ENCODE peak calls at places on chromosomes 6 and 20, in eight cellular contexts. Z is transverse colon, S is breast epithelium, O is GM12891, D is stomach, U is sigmoid colon, Q is HepG2, P is GM12892. C is an unnamed sample.
A peak's percentile ranks its signal among the peaks of the same experiment; 100 is the strongest.

GRCh38 chr6:111687652-111688051 is 82.0 kb upstream of the TRAF3IP2 start:
- DNase-seq in Z (peak; percentile 34), S (no peak), O (no peak), D (no peak), U (no peak), Q (no peak), P (no peak), C (no peak)

GRCh38 chr6:152356659-152357058 is 280.5 kb downstream of the SYNE1 start:
- DNase-seq in Z (no peak), S (no peak), O (peak; percentile 15), D (no peak), U (no peak), Q (peak; percentile 63), P (no peak), C (no peak)

GRCh38 chr6:113825776-113826175 is 31.4 kb upstream of the MARCKS start:
- DNase-seq in Z (peak; percentile 77), S (peak; percentile 89), O (no peak), D (peak; percentile 90), U (peak; percentile 94), Q (no peak), P (no peak), C (no peak)

GRCh38 chr20:53738945-53739798 is 145.5 kb upstream of the ZNF217 start:
- DNase-seq in Z (no peak), S (no peak), O (no peak), D (no peak), U (no peak), Q (no peak), P (no peak), C (no peak)

GRCh38 chr6:156016186-156016976 is 560.7 kb upstream of the NOX3 start:
- DNase-seq in Z (no peak), S (no peak), O (no peak), D (no peak), U (no peak), Q (no peak), P (no peak), C (no peak)

GRCh38 chr20:10129749-10130148 is 88.9 kb upstream of the SNAP25 start:
- DNase-seq in Z (no peak), S (no peak), O (no peak), D (no peak), U (no peak), Q (no peak), P (no peak), C (no peak)

GRCh38 chr6:161139766-161140553 is 133.9 kb downstream of the AGPAT4 start:
- DNase-seq in Z (peak; percentile 72), S (no peak), O (no peak), D (peak; percentile 53), U (peak; percentile 78), Q (no peak), P (no peak), C (peak; percentile 90)

GRCh38 chr6:20033697-20034407 is 178.4 kb downstream of the MBOAT1 start:
- DNase-seq in Z (no peak), S (no peak), O (no peak), D (no peak), U (no peak), Q (no peak), P (no peak), C (no peak)

GRCh38 chr6:7247179-7247456 is 65.9 kb downstream of the SSR1 start:
- DNase-seq in Z (no peak), S (no peak), O (no peak), D (no peak), U (no peak), Q (no peak), P (no peak), C (no peak)

GRCh38 chr20:43691928-43692524 is 25.1 kb downstream of the MYBL2 start:
- DNase-seq in Z (peak; percentile 79), S (no peak), O (peak; percentile 57), D (peak; percentile 58), U (no peak), Q (peak; percentile 72), P (peak; percentile 59), C (no peak)

GRCh38 chr6:8322659-8323058 is 112.7 kb downstream of the SLC35B3 start:
- DNase-seq in Z (no peak), S (no peak), O (no peak), D (no peak), U (no peak), Q (no peak), P (no peak), C (no peak)

GRCh38 chr6:37838209-37838921 is 18.8 kb downstream of the ZFAND3 start:
- DNase-seq in Z (no peak), S (no peak), O (no peak), D (no peak), U (no peak), Q (no peak), P (no peak), C (no peak)

GRCh38 chr6:159020011-159020410 is 20.0 kb upstream of the RSPH3 start:
- DNase-seq in Z (no peak), S (no peak), O (no peak), D (no peak), U (no peak), Q (no peak), P (no peak), C (no peak)

GRCh38 chr20:57656821-57657536 is 36.8 kb upstream of the ZBP1 start:
- DNase-seq in Z (no peak), S (no peak), O (no peak), D (peak; percentile 19), U (peak; percentile 60), Q (no peak), P (peak; percentile 21), C (peak; percentile 86)

GRCh38 chr20:62489186-62489939 is 13.6 kb upstream of the GATA5 start:
- DNase-seq in Z (peak; percentile 26), S (no peak), O (no peak), D (no peak), U (no peak), Q (no peak), P (no peak), C (no peak)

GRCh38 chr6:131400054-131400781 is 172.8 kb upstream of the ARG1 start:
- DNase-seq in Z (no peak), S (no peak), O (no peak), D (no peak), U (no peak), Q (peak; percentile 21), P (no peak), C (no peak)

DNA sequence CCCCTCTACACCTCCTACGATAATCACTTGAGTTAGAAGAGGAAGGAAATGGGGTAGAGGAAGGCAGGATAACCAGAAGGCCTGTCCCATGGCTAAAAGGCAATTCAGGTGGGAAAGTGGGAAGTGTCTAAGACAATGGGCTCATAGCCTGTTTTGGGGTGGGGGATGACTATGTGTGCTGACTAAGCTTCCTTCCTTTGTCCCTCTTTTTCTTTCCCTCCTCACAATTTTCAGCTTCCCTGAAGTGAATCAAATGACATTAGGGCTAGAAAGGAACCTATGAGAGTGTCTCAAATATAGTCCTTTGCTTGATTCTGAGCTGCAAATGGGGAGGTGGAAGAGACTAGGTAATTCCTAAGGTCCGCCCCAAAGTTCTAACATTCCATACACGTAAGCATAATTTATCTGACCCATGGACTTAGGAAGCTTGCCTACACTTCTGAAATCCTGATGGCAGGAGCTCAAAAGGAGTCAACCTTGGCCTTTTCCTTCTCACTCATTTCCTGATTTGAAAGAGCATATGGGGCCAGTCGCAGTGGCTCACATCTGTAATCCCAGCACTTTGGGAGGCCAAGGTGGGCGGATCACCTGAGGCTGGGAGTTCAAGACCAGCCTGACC is 24.2 kb downstream of the EDEM2 start:
- DNase-seq in Z (no peak), S (no peak), O (no peak), D (no peak), U (no peak), Q (no peak), P (no peak), C (no peak)
- TF ChIP-seq POLR2AphosphoS5 in Z (no peak), S (no peak), O (no peak), D (no peak), U (no peak), Q (no peak), P (no peak), C (no peak)

GRCh38 chr6:105817370-105817769 is 268.8 kb upstream of the PRDM1 start:
- DNase-seq in Z (no peak), S (no peak), O (no peak), D (no peak), U (no peak), Q (no peak), P (no peak), C (no peak)

GRCh38 chr6:105814745-105815536 is 271.2 kb upstream of the PRDM1 start:
- DNase-seq in Z (no peak), S (no peak), O (no peak), D (no peak), U (no peak), Q (no peak), P (no peak), C (no peak)

GRCh38 chr6:105817961-105818360 is 268.2 kb upstream of the PRDM1 start:
- DNase-seq in Z (no peak), S (no peak), O (no peak), D (no peak), U (no peak), Q (no peak), P (no peak), C (no peak)

GRCh38 chr6:105816875-105817274 is 269.3 kb upstream of the PRDM1 start:
- DNase-seq in Z (no peak), S (no peak), O (no peak), D (no peak), U (no peak), Q (no peak), P (no peak), C (no peak)

GRCh38 chr6:105815657-105816555 is 270.2 kb upstream of the PRDM1 start:
- DNase-seq in Z (no peak), S (no peak), O (no peak), D (no peak), U (no peak), Q (no peak), P (no peak), C (no peak)
- TF ChIP-seq POLR2A in Z (no peak), S (no peak), O (no peak), D (no peak), U (no peak), Q (no peak), P (no peak), C (no peak)

GRCh38 chr6:89145962-89146747 is at the start of gene PM20D2:
- DNase-seq in Z (peak; percentile 77), S (no peak), O (peak; percentile 73), D (peak; percentile 68), U (peak; percentile 83), Q (peak; percentile 58), P (peak; percentile 70), C (no peak)
- TF ChIP-seq POLR2AphosphoS5 in Z (peak; percentile 48), S (peak; percentile 13), O (no peak), D (peak; percentile 55), U (peak; percentile 80), Q (peak; percentile 68), P (peak; percentile 34), C (peak; percentile 81)

GRCh38 chr6:118546164-118546929 is 1.7 kb upstream of the PLN start:
- DNase-seq in Z (no peak), S (no peak), O (no peak), D (no peak), U (no peak), Q (no peak), P (no peak), C (no peak)

GRCh38 chr6:118551673-118552063 is 3.6 kb downstream of the PLN start:
- DNase-seq in Z (no peak), S (no peak), O (no peak), D (no peak), U (no peak), Q (no peak), P (no peak), C (no peak)

GRCh38 chr6:118551063-118551672 is 3.1 kb downstream of the PLN start:
- DNase-seq in Z (no peak), S (no peak), O (peak; percentile 5), D (no peak), U (no peak), Q (peak; percentile 44), P (peak; percentile 5), C (no peak)

GRCh38 chr6:118544105-118544504 is 4.0 kb upstream of the PLN start:
- DNase-seq in Z (no peak), S (no peak), O (no peak), D (no peak), U (no peak), Q (no peak), P (no peak), C (no peak)

GRCh38 chr6:118548136-118548535 is at the start of gene PLN:
- DNase-seq in Z (no peak), S (no peak), O (no peak), D (no peak), U (no peak), Q (no peak), P (no peak), C (no peak)
- TF ChIP-seq POLR2A in Z (peak; percentile 48), S (no peak), O (no peak), D (no peak), U (peak; percentile 47), Q (no peak), P (no peak), C (no peak)